ENCODE peak calls at places on chromosomes 16 and 17, in four cellular contexts. U is H9, I is H1, G is IMR-90. R is an unnamed sample.

GRCh38 chr16:89805136-89805905 is 11.1 kb downstream of the FANCA start:
- DNase-seq in U (no peak), I (no peak), G (peak; percentile 83), R (peak; percentile 89)

GRCh38 chr17:39002991-39003715 is 36.0 kb upstream of the FBXO47 start:
- DNase-seq in U (no peak), I (no peak), G (no peak), R (no peak)

GRCh38 chr16:17281052-17281451 is 189.7 kb downstream of the XYLT1 start:
- DNase-seq in U (no peak), I (no peak), G (no peak), R (no peak)

GRCh38 chr17:77318021-77318420 is 177.3 kb downstream of the SEC14L1 start:
- DNase-seq in U (no peak), I (no peak), G (no peak), R (no peak)

GRCh38 chr16:67173808-67174705 is 3.7 kb downstream of the NOL3 start:
- DNase-seq in U (peak; percentile 84), I (peak; percentile 78), G (peak; percentile 76), R (peak; percentile 76)

GRCh38 chr17:8941520-8941919 is 24.0 kb downstream of the PIK3R5 start:
- DNase-seq in U (peak; percentile 30), I (no peak), G (no peak), R (no peak)

GRCh38 chr16:50598256-50598894 is 50.2 kb downstream of the NKD1 start:
- DNase-seq in U (no peak), I (no peak), G (no peak), R (no peak)

GRCh38 chr17:57486978-57487377 is 230.7 kb downstream of the MSI2 start:
- DNase-seq in U (no peak), I (no peak), G (no peak), R (no peak)

GRCh38 chr17:41812176-41813038 is at the start of gene FKBP10:
- DNase-seq in U (peak; percentile 94), I (peak; percentile 91), G (peak; percentile 92), R (peak; percentile 39)

GRCh38 chr17:58759522-58759921 is 3.9 kb downstream of the PPM1E start:
- DNase-seq in U (no peak), I (no peak), G (no peak), R (no peak)

GRCh38 chr17:45936610-45937009 is 42.3 kb downstream of the MAPT start:
- DNase-seq in U (no peak), I (no peak), G (no peak), R (no peak)

GRCh38 chr17:62727916-62728672 is 80.0 kb downstream of the MARCHF10 start:
- DNase-seq in U (peak; percentile 54), I (no peak), G (no peak), R (peak; percentile 56)

GRCh38 chr17:21202512-21202911 is 11.4 kb downstream of the TMEM11 start:
- DNase-seq in U (no peak), I (no peak), G (no peak), R (no peak)

GRCh38 chr17:49473900-49474751 is 21.0 kb upstream of the NGFR start:
- DNase-seq in U (no peak), I (no peak), G (no peak), R (no peak)

GRCh38 chr17:7673239-7673638 is 14.1 kb downstream of the TP53 start:
- DNase-seq in U (peak; percentile 66), I (peak; percentile 89), G (no peak), R (no peak)

GRCh38 chr17:49603238-49603637 is 27.6 kb downstream of the NXPH3 start:
- DNase-seq in U (no peak), I (no peak), G (no peak), R (no peak)

GRCh38 chr16:7257026-7257425 is 75.6 kb upstream of the RBFOX1 start:
- DNase-seq in U (no peak), I (no peak), G (no peak), R (no peak)

GRCh38 chr16:85037050-85037410 is 9.4 kb downstream of the KIAA0513 start:
- DNase-seq in U (no peak), I (no peak), G (peak; percentile 97), R (peak; percentile 89)

GRCh38 chr16:23504076-23504452 is 6.2 kb downstream of the GGA2 start:
- DNase-seq in U (no peak), I (no peak), G (peak; percentile 16), R (no peak)

GRCh38 chr16:57606847-57607501 is 21.5 kb upstream of the ADGRG1 start:
- DNase-seq in U (no peak), I (no peak), G (no peak), R (peak; percentile 97)

GRCh38 chr17:75524971-75525805 is at the start of gene LLGL2:
- DNase-seq in U (peak; percentile 96), I (peak; percentile 89), G (peak; percentile 11), R (peak; percentile 96)

GRCh38 chr16:15853021-15853420 is 3.8 kb downstream of the MYH11 start:
- DNase-seq in U (no peak), I (no peak), G (no peak), R (no peak)

DNA sequence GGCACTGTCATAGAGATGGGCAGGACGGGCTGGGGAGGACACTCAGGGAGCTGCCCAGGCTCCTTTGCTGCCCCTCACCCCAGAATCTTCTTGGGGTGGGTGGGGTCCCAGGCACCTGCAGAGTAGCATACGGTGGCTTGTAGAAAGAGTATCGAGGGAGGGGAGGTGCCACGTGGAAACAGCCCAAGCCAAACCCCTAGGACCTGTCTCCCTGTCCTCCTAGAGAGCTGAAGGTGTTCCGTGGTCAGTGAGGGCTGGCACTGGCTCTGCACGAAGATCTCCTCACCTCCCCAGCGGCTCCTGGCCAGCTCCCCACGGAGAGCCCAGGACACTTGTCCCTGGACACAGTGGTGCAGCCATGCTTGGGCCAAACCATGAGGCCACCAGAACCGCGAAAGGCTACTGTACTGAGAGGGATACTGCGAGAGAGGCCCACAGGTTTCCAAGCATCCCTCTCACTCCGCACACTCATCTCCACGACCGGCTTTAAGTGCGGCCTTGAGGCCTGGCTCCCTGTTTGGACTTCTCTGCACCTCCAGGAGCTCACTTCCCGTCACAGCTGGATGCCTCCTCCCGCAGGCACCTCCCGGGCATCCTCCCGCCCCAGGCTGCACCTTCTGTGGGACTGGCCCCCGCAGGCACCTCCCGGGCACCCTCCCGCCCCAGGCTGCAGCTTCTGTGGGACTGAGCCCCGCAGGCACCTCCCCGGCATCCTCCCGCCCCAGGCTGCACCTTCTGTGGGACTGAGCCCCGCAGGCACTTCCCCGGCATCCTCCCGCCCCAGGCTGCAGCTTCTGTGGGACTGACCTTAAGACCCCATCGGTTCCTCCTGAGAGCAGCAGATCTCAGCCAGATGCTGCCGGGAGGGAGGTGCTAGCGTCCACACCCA is 2.0 kb upstream of the MAFG start:
- DNase-seq in U (no peak), I (no peak), G (no peak), R (peak; percentile 58)
- H2BK5ac ChIP-seq in U (no peak overlapping the region), I (no peak overlapping the region), G (no peak overlapping the region), R (no peak overlapping the region)

DNA sequence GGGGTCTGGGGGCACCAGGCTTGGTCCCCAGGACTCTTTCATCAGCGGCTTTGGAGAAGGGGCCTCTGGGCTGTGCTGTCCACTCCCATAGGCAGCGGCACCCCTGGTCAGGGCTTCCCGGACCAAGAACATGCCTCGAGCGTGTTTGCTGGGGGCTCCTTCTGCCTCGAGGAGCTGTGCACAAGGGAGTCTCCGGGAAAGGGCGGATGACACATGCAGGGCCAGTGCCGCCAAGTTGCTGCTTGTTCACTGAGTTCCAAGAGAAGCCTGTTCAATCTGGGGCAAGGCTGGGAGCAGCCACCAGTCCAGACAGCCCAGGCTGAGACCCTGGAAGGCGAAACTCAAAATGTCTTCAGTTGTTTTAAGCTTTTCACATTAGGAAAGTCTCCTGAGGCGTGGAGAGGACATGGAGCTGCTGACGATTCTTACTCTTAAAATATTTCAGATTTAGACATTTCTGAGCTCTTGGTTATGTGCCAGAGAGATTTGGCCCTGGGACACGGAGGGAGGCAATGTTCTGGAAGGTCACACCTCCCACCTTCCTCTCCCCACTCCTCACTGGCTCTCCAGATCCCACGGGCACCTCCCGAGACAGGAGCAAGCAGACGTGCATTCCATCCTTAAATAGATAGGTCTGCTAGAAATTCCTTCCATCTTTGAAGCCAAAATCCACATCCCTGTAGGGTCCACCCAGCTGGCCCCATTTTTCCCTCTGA is 84.4 kb upstream of the ZNF469 start:
- DNase-seq in U (no peak), I (no peak), G (peak; percentile 60), R (no peak)
- H3K27me3 ChIP-seq in U (no peaks in the 10 kb centered on the region), I (no peaks in the 10 kb centered on the region), G (no peaks in the 10 kb centered on the region), R (no peaks in the 10 kb centered on the region)

GRCh38 chr16:4381935-4382794 is 10.5 kb downstream of the VASN start:
- DNase-seq in U (no peak), I (no peak), G (no peak), R (no peak)

GRCh38 chr16:4380131-4381063 is 8.7 kb downstream of the VASN start:
- DNase-seq in U (no peak), I (no peak), G (no peak), R (no peak)

GRCh38 chr16:4379001-4379688 is 7.5 kb downstream of the VASN start:
- DNase-seq in U (no peak), I (no peak), G (no peak), R (no peak)

GRCh38 chr16:4382795-4383357 is 11.2 kb downstream of the VASN start:
- DNase-seq in U (no peak), I (no peak), G (no peak), R (no peak)

DNA sequence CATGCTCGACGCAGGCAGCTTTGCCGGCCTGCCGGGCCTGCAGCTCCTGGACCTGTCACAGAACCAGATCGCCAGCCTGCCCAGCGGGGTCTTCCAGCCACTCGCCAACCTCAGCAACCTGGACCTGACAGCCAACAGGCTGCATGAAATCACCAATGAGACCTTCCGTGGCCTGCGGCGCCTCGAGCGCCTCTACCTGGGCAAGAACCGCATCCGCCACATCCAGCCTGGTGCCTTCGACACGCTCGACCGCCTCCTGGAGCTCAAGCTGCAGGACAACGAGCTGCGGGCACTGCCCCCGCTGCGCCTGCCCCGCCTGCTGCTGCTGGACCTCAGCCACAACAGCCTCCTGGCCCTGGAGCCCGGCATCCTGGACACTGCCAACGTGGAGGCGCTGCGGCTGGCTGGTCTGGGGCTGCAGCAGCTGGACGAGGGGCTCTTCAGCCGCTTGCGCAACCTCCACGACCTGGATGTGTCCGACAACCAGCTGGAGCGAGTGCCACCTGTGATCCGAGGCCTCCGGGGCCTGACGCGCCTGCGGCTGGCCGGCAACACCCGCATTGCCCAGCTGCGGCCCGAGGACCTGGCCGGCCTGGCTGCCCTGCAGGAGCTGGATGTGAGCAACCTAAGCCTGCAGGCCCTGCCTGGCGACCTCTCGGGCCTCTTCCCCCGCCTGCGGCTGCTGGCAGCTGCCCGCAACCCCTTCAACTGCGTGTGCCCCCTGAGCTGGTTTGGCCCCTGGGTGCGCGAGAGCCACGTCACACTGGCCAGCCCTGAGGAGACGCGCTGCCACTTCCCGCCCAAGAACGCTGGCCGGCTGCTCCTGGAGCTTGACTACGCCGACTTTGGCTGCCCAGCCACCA is 9.7 kb downstream of the VASN start:
- DNase-seq in U (no peak), I (no peak), G (no peak), R (peak; percentile 61)
- H2BK5ac ChIP-seq in U (no peak overlapping the region), I (no peak overlapping the region), G (no peak overlapping the region), R (no peak overlapping the region)

GRCh38 chr17:79595471-79595870 is 15.4 kb downstream of the RBFOX3 start:
- DNase-seq in U (no peak), I (no peak), G (no peak), R (no peak)

GRCh38 chr17:79594271-79594670 is 16.6 kb downstream of the RBFOX3 start:
- DNase-seq in U (no peak), I (no peak), G (no peak), R (no peak)

GRCh38 chr17:79592641-79593040 is 18.2 kb downstream of the RBFOX3 start:
- DNase-seq in U (no peak), I (no peak), G (no peak), R (no peak)

GRCh38 chr17:79592198-79592597 is 18.7 kb downstream of the RBFOX3 start:
- DNase-seq in U (no peak), I (no peak), G (no peak), R (no peak)

DNA sequence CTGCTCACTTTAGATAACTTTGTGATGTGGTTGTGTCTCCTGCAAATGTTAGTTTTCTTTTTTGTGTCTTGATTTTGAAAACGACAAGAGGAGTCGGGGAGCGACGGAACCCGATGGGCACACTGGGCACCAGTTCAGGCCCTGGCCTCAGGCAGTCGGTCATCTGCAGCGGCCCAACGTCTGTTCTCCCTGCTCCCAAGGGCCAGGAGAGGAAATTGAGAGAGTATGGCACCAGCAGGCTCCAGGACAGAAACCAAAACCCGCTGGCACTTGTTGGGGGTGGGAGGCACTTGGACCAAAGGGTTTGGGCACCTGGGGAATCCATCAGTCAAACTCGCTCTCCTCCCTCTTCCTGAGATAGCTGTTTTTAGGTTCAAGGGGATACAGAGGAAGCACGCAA is 17.2 kb downstream of the RBFOX3 start:
- DNase-seq in U (no peak), I (no peak), G (no peak), R (no peak)
- H3K27me3 ChIP-seq in U (no peaks in the 10 kb centered on the region), I (no peaks in the 10 kb centered on the region), G (no peaks in the 10 kb centered on the region), R (no peaks in the 10 kb centered on the region)

R was measured in trophoblast cell.